ENCODE peak calls at places on chromosomes 6 and 20, in seven cellular contexts. V, R, W, J, U, A and I are unnamed samples. For H3K9me3, the result is how much of the 10 kb centered on the place peaks cover.

GRCh38 chr20:31670371-31671228 is 32.9 kb downstream of the COX4I2 start:
- DNase-seq in W (no peak), J (no peak), V (peak), R (peak), U (no peak), A (peak), I (no peak)

GRCh38 chr20:63652192-63652980 is 838 bp downstream of the STMN3 start:
- DNase-seq in U (peak), W (no peak), A (no peak), V (peak), J (peak), R (peak), I (peak)

GRCh38 chr6:168103036-168103830 is 24.2 kb upstream of the FRMD1 start:
- DNase-seq in A (no peak), U (no peak), J (no peak), R (no peak), W (no peak), V (peak), I (no peak)

GRCh38 chr6:14743465-14744211 is 502.2 kb upstream of the JARID2 start:
- DNase-seq in A (no peak), J (peak), V (peak), U (no peak), W (peak), R (no peak), I (no peak)

GRCh38 chr20:819680-820327 is 13.7 kb upstream of the FAM110A start:
- DNase-seq in J (no peak), V (no peak), R (no peak), A (no peak), W (no peak), U (no peak), I (no peak)

GRCh38 chr20:49572857-49573256 is 4.9 kb upstream of the PTGIS start:
- DNase-seq in R (no peak), V (no peak), A (no peak), W (no peak), U (no peak), J (no peak), I (no peak)

GRCh38 chr6:9487128-9487527 is 927.7 kb downstream of the TFAP2A start:
- DNase-seq in R (no peak), V (no peak), W (no peak), A (no peak), U (no peak), J (peak), I (no peak)

GRCh38 chr6:44264154-44265002 is 973 bp downstream of the NFKBIE start:
- DNase-seq in U (no peak), A (peak), R (no peak), V (peak), W (no peak), J (peak), I (no peak)

GRCh38 chr6:123986938-123987337 is 183.3 kb downstream of the NKAIN2 start:
- DNase-seq in U (no peak), A (no peak), J (no peak), W (no peak), V (no peak), R (no peak), I (no peak)

GRCh38 chr6:30380464-30380863 is 35.5 kb downstream of the RPP21 start:
- DNase-seq in R (no peak), V (no peak), W (no peak), U (no peak), A (no peak), J (no peak), I (no peak)

GRCh38 chr20:36579996-36580545 is 6.7 kb downstream of the TGIF2 start:
- DNase-seq in V (no peak), U (no peak), W (no peak), J (peak), R (no peak), A (no peak), I (no peak)

GRCh38 chr6:47653706-47654105 is 44.7 kb upstream of the ADGRF4 start:
- DNase-seq in A (peak), J (no peak), U (no peak), V (no peak), R (no peak), W (no peak), I (no peak)

GRCh38 chr6:85756982-85757381 is 114.3 kb upstream of the SYNCRIP start:
- DNase-seq in J (peak), V (no peak), U (no peak), W (no peak), A (no peak), R (peak), I (no peak)

GRCh38 chr20:62303327-62304226 is 780 bp downstream of the ADRM1 start:
- DNase-seq in U (no peak), V (no peak), W (no peak), R (peak), A (peak), J (peak), I (peak)

GRCh38 chr6:135062735-135063134 is 8.1 kb upstream of the HBS1L start:
- DNase-seq in U (no peak), R (no peak), J (no peak), A (no peak), V (no peak), W (no peak), I (peak)

GRCh38 chr6:159726196-159726917 is 949 bp upstream of the WTAP start:
- DNase-seq in A (no peak), V (no peak), J (no peak), W (no peak), U (no peak), R (no peak), I (peak)

GRCh38 chr20:42173440-42173839 is 555.3 kb upstream of the CHD6 start:
- DNase-seq in R (no peak), W (no peak), A (no peak), J (no peak), V (no peak), U (no peak), I (no peak)

GRCh38 chr20:64188682-64189529 is 24.7 kb downstream of the MYT1 start:
- DNase-seq in U (no peak), R (no peak), W (no peak), V (no peak), J (peak), A (no peak), I (peak)

GRCh38 chr20:35883341-35883777 is 70.9 kb downstream of the SCAND1 start:
- DNase-seq in J (peak), V (no peak), A (no peak), W (no peak), U (no peak), R (no peak), I (no peak)

GRCh38 chr6:141957271-141957670 is 175.5 kb upstream of the GJE1 start:
- DNase-seq in J (no peak), V (no peak), U (no peak), A (no peak), R (no peak), W (no peak), I (no peak)

DNA sequence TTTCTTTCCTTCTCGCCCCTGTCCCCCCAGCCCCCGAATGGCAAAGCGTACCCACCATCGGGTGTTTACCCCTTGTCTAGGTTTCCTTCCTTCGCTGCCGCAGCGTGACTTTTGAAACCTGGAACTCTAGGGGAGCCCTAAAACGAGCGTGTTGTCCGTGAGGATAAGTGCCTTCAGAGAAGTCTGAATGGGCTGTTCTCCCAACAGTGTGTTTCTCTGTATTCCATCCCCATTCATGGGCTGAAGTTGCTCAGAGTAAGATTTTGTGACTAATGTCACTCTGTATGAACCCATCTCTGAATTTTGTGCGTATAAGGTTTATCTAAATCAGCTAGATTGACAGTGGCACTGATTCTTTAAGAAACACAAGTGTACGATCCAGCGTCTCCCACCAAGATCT is 949 bp downstream of the MACROD2 start:
- DNase-seq in R (no peak), A (no peak), V (no peak), U (no peak), W (no peak), J (peak), I (no peak)
- H3K9me3 ChIP-seq in R (under half), A (under half), V (under half), U (under half), W (under half), J (under half), I (under half)

DNA sequence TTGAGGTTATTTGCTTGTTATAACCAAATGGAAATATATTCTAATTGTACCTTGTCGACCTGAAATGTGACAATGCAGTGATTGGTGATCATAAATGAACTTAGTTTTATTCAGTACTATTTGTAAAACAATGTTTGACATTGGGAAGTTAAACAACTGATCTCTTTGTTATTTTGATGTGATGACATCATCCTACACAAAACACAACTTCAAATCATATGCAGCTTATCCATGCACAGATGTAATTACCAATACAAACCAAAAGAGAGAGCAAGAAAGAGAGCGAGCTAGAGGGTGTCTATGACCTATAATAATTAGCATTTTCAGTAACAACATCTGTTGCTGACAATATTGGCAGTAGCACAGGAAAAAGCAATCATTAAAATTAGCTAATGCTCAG is 320.9 kb downstream of the UTRN start:
- DNase-seq in V (no peak), A (no peak), J (no peak), W (no peak), U (no peak), R (no peak), I (no peak)
- H3K9me3 ChIP-seq in V (under half), A (under half), J (under half), W (under half), U (under half), R (under half), I (under half)

GRCh38 chr6:155499574-155499973 is 43.9 kb upstream of the NOX3 start:
- DNase-seq in V (no peak), R (no peak), J (no peak), U (no peak), A (no peak), W (no peak), I (no peak)

GRCh38 chr6:155497273-155497672 is 41.6 kb upstream of the NOX3 start:
- DNase-seq in U (no peak), W (no peak), A (no peak), R (no peak), V (no peak), J (no peak), I (no peak)

GRCh38 chr6:155502393-155502792 is 46.8 kb upstream of the NOX3 start:
- DNase-seq in R (no peak), U (no peak), W (no peak), A (no peak), V (no peak), J (no peak), I (no peak)

GRCh38 chr6:155495011-155495768 is 39.6 kb upstream of the NOX3 start:
- DNase-seq in V (no peak), U (peak), R (peak), A (no peak), J (peak), W (no peak), I (peak)

GRCh38 chr6:155498370-155498769 is 42.7 kb upstream of the NOX3 start:
- DNase-seq in J (peak), U (no peak), W (no peak), V (no peak), A (no peak), R (no peak), I (no peak)
- H3K9me3 ChIP-seq in J (under half), U (under half), W (under half), V (under half), A (under half), R (under half), I (under half)

GRCh38 chr20:23391707-23392310 is 29.5 kb downstream of the NAPB start:
- DNase-seq in A (no peak), J (no peak), R (no peak), U (no peak), W (no peak), V (no peak), I (no peak)
- H3K9me3 ChIP-seq in A (under half), J (under half), R (under half), U (under half), W (under half), V (under half), I (under half)